ENCODE peak calls at places on chromosomes 3 and 15, in five cellular contexts. F is ovary, W is breast epithelium, P is body of pancreas, A is stomach. R is an unnamed sample.

GRCh38 chr15:84929795-84930371 is 45.4 kb downstream of the SLC28A1 start:
- DNase-seq in P (peak), W (peak), F (no peak), A (peak), R (peak)

GRCh38 chr3:175932586-175932985 is 1073.5 kb downstream of the NAALADL2 start:
- DNase-seq in P (no peak), W (no peak), A (no peak), F (no peak), R (no peak)

GRCh38 chr15:66588537-66588936 is 22.7 kb upstream of the LCTL start:
- DNase-seq in W (no peak), A (no peak), F (no peak), P (no peak), R (no peak)

GRCh38 chr3:40096561-40097506 is 212.7 kb upstream of the EIF1B start:
- DNase-seq in W (no peak), A (peak), P (peak), F (no peak), R (no peak)

GRCh38 chr15:49898575-49899283 is 220.3 kb downstream of the ATP8B4 start:
- DNase-seq in A (no peak), P (no peak), W (no peak), F (no peak), R (no peak)

GRCh38 chr3:15172806-15173205 is 33.2 kb upstream of the CAPN7 start:
- DNase-seq in F (no peak), A (no peak), P (no peak), W (no peak), R (no peak)

GRCh38 chr3:152322756-152323155 is 54.0 kb downstream of the MBNL1 start:
- DNase-seq in P (no peak), F (no peak), W (no peak), A (no peak), R (no peak)

GRCh38 chr15:73957276-73957675 is 31.0 kb downstream of the LOXL1 start:
- DNase-seq in P (no peak), F (peak), A (no peak), W (peak), R (no peak)

GRCh38 chr15:42182976-42183375 is 25.1 kb downstream of the VPS39 start:
- DNase-seq in W (no peak), F (no peak), A (no peak), P (no peak), R (no peak)

GRCh38 chr3:4766716-4767499 is 212.3 kb upstream of the BHLHE40 start:
- DNase-seq in A (no peak), W (no peak), P (no peak), F (no peak), R (no peak)

GRCh38 chr3:140442621-140443020 is 235.2 kb upstream of the TRIM42 start:
- DNase-seq in P (no peak), W (no peak), A (no peak), F (no peak), R (no peak)

GRCh38 chr15:88391006-88391405 is 76.2 kb downstream of the MRPL46 start:
- DNase-seq in P (no peak), F (no peak), A (no peak), W (no peak), R (no peak)

GRCh38 chr3:57179580-57180410 is 14.6 kb upstream of the IL17RD start:
- DNase-seq in W (no peak), P (no peak), F (no peak), A (no peak), R (no peak)

GRCh38 chr3:128348805-128349531 is 117.7 kb downstream of the DNAJB8 start:
- DNase-seq in A (no peak), F (no peak), W (no peak), P (peak), R (no peak)

DNA sequence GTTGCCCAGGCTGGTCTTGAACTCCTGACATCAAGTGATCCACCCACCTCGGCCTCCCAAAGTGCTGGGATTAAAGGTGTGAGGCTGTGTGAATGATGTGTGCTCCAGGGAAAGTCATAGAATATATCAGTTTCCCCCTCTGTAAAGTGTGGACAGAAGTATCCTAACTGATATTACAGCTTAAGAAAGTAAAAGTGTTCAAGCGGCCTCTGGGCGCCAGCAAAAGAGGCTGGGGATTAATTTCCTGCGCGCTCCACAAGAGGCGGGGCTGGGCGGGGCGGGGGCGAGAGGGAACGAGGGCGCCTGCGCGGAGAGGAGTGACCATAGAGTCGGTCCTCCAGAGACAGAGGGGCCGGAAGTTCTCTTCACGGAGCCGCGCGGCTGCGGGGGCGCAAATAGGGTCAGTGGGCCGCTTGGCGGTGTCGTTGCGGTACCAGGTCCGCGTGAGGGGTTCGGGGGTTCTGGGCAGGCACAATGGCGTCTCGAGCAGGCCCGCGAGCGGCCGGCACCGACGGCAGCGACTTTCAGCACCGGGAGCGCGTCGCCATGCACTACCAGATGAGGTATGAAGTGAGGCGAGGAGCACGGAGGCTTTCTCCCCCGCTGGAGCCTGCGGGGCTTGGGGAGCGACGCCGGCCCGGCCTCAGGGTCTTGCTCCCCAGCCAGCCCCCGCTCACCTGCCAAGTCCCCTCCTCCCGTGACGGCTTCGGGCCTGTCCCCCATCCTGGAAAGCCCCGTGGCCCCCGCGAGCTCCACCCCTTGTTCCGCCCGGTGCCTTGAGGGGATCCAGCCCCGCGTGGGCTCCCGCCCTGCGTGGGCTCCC is at the start of gene JAGN1:
- DNase-seq in A (peak), F (peak), W (peak), P (peak), R (peak)
- TF ChIP-seq POLR2A in A (no peak), F (peak), W (peak), P (peak), R (peak)

GRCh38 chr3:13007251-13007941 is 65.8 kb downstream of the IQSEC1 start:
- DNase-seq in F (no peak), P (no peak), A (no peak), W (no peak), R (no peak)

GRCh38 chr3:13009946-13010315 is 63.3 kb downstream of the IQSEC1 start:
- DNase-seq in F (no peak), P (no peak), A (no peak), W (no peak), R (no peak)

GRCh38 chr3:13008114-13008995 is 64.9 kb downstream of the IQSEC1 start:
- DNase-seq in W (no peak), A (no peak), F (no peak), P (no peak), R (no peak)

GRCh38 chr3:13010770-13011169 is 62.5 kb downstream of the IQSEC1 start:
- DNase-seq in W (no peak), P (no peak), A (no peak), F (no peak), R (no peak)

DNA sequence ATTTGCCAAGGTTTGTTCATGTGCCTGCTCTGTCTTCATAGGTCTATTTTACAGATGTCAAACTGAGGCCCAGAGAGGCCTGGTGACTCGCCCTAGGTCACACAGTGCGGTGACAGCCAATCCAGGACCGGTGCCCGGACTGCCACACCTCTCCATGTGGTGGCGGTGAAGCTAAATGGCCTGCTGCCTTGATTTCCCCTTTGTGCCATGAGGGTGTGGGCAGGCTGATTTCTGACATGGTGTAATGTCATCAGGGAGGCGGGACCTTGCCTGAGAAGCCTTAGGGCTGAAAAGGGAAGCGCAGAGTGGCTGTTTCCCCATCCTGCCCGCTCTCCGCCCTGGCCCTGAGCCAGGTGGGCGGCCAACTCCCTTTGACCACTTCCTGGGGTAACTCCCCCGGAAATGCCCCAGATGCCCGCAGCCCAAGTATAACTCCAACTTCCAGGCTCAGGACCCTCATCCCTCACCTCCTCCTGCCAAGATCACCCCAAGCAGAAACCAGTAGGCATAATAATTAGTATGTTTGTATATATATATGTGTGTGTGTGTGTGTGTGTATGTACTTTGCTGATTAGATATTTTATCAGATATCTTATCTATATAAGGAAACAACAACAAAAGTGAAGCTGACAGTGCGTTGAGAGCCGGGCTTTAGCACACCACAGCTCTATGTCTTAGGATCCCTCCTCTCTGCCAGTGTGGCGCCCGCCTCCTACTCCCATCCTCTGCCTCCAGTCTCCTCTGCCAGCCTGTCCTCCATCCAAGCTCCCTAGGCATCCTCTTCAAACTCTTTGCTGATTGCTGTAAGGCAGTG is 63.9 kb downstream of the IQSEC1 start:
- DNase-seq in F (no peak), A (peak), W (no peak), P (no peak), R (no peak)
- TF ChIP-seq POLR2A in F (no peak), A (no peak), W (no peak), P (no peak), R (no peak)

DNA sequence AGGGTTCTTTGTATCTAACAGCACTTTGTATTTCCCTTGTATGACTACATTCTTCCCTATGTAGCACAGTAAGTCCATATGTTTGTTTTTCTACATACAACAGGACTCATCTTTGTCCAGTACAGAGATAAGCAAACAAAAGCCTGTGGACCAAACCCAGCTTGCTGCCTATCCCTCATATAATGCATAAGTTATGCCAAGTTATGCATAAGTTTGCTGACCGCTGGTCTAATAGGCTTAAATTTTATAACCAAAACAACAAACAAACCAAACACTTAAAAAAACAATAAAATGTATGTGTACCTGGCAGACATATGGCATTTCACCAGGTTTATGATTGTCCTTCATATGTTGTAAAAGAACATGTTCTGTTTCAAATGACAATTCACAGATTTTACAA is 56.0 kb downstream of the ZNF280D start:
- DNase-seq in A (no peak), P (no peak), W (no peak), F (no peak), R (no peak)
- TF ChIP-seq POLR2A in A (no peak), P (no peak), W (no peak), F (no peak), R (no peak)

DNA sequence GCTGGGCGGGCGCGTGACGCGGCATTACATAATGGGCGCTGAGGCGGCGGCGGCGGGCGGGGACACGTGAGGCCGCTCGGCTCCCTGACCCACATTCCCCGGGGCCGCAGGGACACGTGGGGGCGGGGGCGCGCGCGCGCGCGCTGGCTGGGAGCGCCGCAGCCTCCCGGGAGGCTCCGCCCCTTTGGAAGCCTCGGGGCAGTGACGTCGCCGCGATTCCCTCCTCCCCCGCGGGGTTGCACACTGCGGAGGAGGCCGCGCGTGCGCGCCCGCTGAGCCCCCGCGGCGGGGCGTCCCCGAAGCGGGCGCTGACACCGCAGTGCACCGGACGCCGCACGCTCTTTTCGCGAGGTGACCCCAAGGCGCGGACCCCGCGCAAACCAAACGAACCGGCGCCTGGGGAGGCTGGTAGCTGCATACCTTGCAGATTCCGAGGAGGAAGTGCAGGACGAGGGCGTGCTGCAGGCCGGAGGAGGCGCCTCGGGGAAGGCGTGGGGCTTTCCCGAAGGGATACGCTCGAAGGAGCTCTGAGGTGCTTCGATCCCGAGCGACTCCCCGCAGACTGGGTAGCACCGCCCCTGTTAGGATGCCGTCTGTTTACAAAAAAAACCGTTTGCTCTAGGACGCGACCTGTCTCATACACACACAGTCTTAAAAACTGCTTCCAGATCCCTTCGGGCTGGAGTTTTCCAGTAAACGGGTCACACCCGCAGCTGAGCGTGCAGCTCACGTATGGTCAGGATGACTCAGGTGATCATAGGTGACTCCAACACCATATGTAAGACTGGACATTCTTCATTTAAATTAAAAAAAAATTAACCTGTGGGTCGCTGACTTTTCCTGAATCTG is 1.0 kb downstream of the NR1D2 start:
- DNase-seq in P (peak), F (peak), W (peak), A (peak), R (peak)
- TF ChIP-seq POLR2A in P (peak), F (peak), W (peak), A (no peak), R (no peak)

GRCh38 chr3:105746226-105746996 is 122.4 kb downstream of the CBLB start:
- DNase-seq in A (no peak), P (no peak), W (no peak), F (no peak), R (no peak)

GRCh38 chr3:105744202-105744601 is 124.6 kb downstream of the CBLB start:
- DNase-seq in F (no peak), A (no peak), P (no peak), W (no peak), R (no peak)

GRCh38 chr3:105745046-105745445 is 123.8 kb downstream of the CBLB start:
- DNase-seq in F (no peak), A (no peak), P (no peak), W (no peak), R (no peak)

GRCh38 chr3:105747056-105747455 is 121.8 kb downstream of the CBLB start:
- DNase-seq in A (no peak), P (no peak), F (no peak), W (no peak), R (no peak)

GRCh38 chr3:105747621-105748165 is 121.1 kb downstream of the CBLB start:
- DNase-seq in F (no peak), A (no peak), W (no peak), P (no peak), R (no peak)
- TF ChIP-seq POLR2A in F (no peak), A (no peak), W (no peak), P (no peak), R (no peak)

DNA sequence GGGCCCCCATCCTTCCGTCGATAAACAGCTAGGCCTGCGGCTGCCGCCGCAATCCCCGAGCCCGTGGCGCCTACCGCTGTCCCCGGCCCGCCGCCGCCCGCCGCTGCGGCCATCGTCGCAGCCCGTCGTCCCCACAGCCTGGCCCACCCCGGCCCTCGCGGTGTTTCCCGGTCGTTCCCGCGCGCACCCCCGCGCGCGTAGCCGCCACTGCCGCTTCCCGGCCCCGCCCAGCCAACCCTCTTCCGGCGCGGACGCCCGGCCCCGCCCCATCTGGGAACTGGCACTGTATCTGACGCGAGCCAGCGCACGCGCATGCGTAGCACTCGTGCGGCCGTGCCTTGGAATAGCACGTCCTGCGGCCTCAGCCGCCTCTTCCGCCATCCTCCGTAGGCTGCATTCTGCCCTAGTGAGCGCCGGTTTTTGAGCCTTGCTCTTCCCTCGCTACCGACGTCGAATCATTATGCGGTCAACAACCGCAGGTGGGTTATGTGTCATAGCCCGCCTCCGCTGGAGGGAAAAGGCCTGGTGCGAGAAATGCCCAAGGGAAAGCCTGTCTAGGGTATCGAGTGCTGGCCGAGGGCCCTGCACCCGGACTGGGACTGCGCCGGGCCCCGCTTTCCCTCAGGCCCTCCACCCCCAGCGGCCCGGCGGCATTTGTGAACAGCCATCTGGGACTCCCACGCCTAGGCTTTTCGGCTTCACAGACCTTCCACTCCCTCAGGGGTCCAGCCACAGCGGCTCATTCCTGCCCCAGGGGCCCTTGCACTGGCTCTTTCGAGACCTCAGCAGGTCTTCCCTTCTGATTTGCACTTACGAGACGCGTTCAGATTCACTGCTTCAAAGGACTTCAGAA is at the start of gene SMARCC1:
- DNase-seq in W (peak), F (peak), P (peak), A (peak), R (peak)
- TF ChIP-seq POLR2A in W (peak), F (peak), P (peak), A (no peak), R (peak)

GRCh38 chr3:170721563-170721962 is 135.7 kb upstream of the SLC7A14 start:
- DNase-seq in F (no peak), A (no peak), W (no peak), P (peak), R (no peak)

GRCh38 chr3:170716172-170716800 is 130.4 kb upstream of the SLC7A14 start:
- DNase-seq in F (no peak), W (no peak), A (no peak), P (no peak), R (no peak)

GRCh38 chr3:170718848-170719247 is 133.0 kb upstream of the SLC7A14 start:
- DNase-seq in W (no peak), A (no peak), F (no peak), P (no peak), R (no peak)

GRCh38 chr3:170717410-170718402 is 131.8 kb upstream of the SLC7A14 start:
- DNase-seq in F (no peak), W (no peak), A (no peak), P (no peak), R (no peak)

DNA sequence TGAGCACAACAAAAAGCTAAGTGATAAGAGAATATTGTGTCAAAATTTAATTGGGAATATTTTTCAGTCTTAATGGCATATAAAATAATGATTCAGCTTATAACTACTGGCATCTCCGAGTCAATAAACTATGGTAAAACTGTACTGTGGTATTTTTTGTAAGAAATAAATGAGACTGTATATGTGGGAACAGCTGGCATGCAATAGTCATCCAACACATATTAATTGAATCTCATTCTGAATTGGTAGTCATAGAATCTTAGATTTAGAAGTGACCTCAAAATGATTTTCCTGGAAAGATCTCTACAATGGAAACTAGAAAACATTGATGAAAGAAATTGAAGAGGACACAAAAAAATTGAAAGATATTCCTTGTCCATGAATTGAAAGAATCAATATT is 133.4 kb upstream of the SLC7A14 start:
- DNase-seq in F (no peak), W (no peak), P (no peak), A (no peak), R (no peak)
- TF ChIP-seq POLR2A in F (no peak), W (no peak), P (no peak), A (no peak), R (no peak)

DNA sequence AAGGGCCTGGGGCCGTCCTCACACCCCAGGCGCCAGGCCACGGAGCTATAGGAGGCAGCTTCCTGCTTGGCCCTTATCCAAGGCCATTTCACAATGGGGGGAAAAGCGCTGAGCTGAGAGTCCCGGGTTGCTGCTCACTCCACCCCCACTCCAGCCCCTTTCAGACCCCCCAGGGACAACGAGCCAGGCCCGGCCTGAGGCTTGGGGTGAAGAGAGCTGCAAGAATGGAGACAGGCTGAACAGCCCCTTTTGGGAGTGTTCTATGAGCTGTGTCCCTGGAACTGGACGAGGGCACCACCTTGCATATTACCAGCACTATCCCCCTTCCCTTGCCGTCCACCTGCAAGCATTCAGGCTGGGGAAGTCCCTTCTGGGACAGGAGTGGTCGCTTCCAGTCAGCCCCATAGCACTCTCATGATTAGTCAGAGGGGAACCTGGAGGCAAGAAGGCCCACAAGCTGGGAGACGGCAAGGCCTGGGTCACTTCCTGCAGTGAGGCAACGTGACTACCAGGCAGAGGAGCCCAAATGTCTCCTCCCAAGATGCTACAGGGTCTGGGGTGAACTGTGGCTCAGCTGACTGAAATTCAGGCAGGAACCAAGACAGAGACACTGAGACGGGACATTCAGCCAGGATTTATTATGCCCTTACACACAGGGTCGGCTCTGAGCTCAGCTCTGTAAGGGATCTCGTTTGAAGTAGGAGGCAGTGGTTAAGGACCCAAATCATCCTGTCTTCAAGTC is 8.6 kb upstream of the SRP14 start:
- DNase-seq in F (peak), W (no peak), A (peak), P (no peak), R (peak)
- TF ChIP-seq POLR2A in F (no peak), W (no peak), A (no peak), P (no peak), R (no peak)